ENCODE peak calls at places on chromosomes 1 and 21, in five cellular contexts. W is K562, A is IMR-90, O is HepG2, K is GM12878. C is an unnamed sample.
A peak's percentile ranks its signal among the peaks of the same experiment; 100 is the strongest.

GRCh38 chr1:200129480-200129879 is 102.0 kb downstream of the NR5A2 start:
- DNase-seq in W (no peak), A (no peak), O (no peak), K (no peak), C (no peak)

GRCh38 chr1:93489756-93490155 is 41.8 kb downstream of the FNBP1L start:
- DNase-seq in W (no peak), A (peak; percentile 7), O (no peak), K (no peak), C (no peak)

GRCh38 chr1:201539561-201540404 is 856 bp downstream of the NAV1 start:
- DNase-seq in W (peak; percentile 36), A (peak; percentile 84), O (no peak), K (no peak), C (no peak)

GRCh38 chr1:236998571-236998970 is 5.7 kb downstream of the MT1HL1 start:
- DNase-seq in W (no peak), A (no peak), O (no peak), K (no peak), C (no peak)

GRCh38 chr1:164261691-164262240 is 297.2 kb upstream of the PBX1 start:
- DNase-seq in W (no peak), A (no peak), O (no peak), K (no peak), C (no peak)

GRCh38 chr1:18234790-18235242 is 127.2 kb downstream of the IGSF21 start:
- DNase-seq in W (peak; percentile 91), A (peak; percentile 3), O (peak; percentile 51), K (no peak), C (peak; percentile 63)

GRCh38 chr1:174768516-174768915 is 231.2 kb upstream of the CACYBP start:
- DNase-seq in W (no peak), A (no peak), O (no peak), K (no peak), C (no peak)

GRCh38 chr1:23558872-23559135 is 497 bp downstream of the ID3 start:
- DNase-seq in W (no peak), A (no peak), O (no peak), K (no peak), C (no peak)

GRCh38 chr1:183304466-183305122 is 113.6 kb downstream of the NMNAT2 start:
- DNase-seq in W (no peak), A (no peak), O (no peak), K (no peak), C (no peak)

GRCh38 chr1:6273380-6273891 is 12.5 kb upstream of the GPR153 start:
- DNase-seq in W (peak; percentile 42), A (peak; percentile 74), O (no peak), K (no peak), C (no peak)

GRCh38 chr1:189899686-189900495 is 577.8 kb downstream of the BRINP3 start:
- DNase-seq in W (no peak), A (no peak), O (no peak), K (no peak), C (no peak)

GRCh38 chr1:53541761-53542550 is 82.8 kb downstream of the DMRTB1 start:
- DNase-seq in W (peak; percentile 60), A (peak; percentile 90), O (no peak), K (no peak), C (peak; percentile 70)

GRCh38 chr21:15064576-15065380 is at the start of gene NRIP1:
- DNase-seq in W (peak; percentile 77), A (peak; percentile 87), O (peak; percentile 78), K (no peak), C (peak; percentile 31)

GRCh38 chr1:156394835-156395461 is 25.9 kb downstream of the RHBG start:
- DNase-seq in W (no peak), A (no peak), O (no peak), K (no peak), C (no peak)

GRCh38 chr1:147669475-147670318 is 627 bp downstream of the ACP6 start:
- DNase-seq in W (no peak), A (peak; percentile 47), O (peak; percentile 39), K (no peak), C (peak; percentile 52)

GRCh38 chr1:118900643-118901440 is 87.3 kb downstream of the TBX15 start:
- DNase-seq in W (no peak), A (no peak), O (no peak), K (no peak), C (no peak)

GRCh38 chr1:35915693-35916092 is 15.2 kb upstream of the AGO3 start:
- DNase-seq in W (no peak), A (peak; percentile 48), O (no peak), K (no peak), C (no peak)

GRCh38 chr1:32939655-32940371 is 24.8 kb downstream of the RNF19B start:
- DNase-seq in W (peak; percentile 52), A (peak; percentile 96), O (no peak), K (no peak), C (no peak)

GRCh38 chr1:168714012-168714411 is 15.0 kb downstream of the DPT start:
- DNase-seq in W (no peak), A (no peak), O (no peak), K (no peak), C (no peak)

GRCh38 chr1:95321516-95321915 is 87.5 kb downstream of the RWDD3 start:
- DNase-seq in W (no peak), A (no peak), O (no peak), K (no peak), C (no peak)

GRCh38 chr1:209850342-209850979 is 22.7 kb downstream of the UTP25 start:
- DNase-seq in W (peak; percentile 79), A (peak; percentile 45), O (peak; percentile 21), K (no peak), C (peak; percentile 55)

GRCh38 chr1:2570261-2570794 is 14.2 kb downstream of the TNFRSF14 start:
- DNase-seq in W (no peak), A (no peak), O (no peak), K (no peak), C (no peak)

GRCh38 chr1:241837901-241838300 is 10.1 kb upstream of the EXO1 start:
- DNase-seq in W (no peak), A (peak; percentile 98), O (no peak), K (no peak), C (no peak)

GRCh38 chr1:204213668-204214662 is at the start of gene GOLT1A:
- DNase-seq in W (peak; percentile 71), A (peak; percentile 87), O (peak; percentile 90), K (peak; percentile 28), C (peak; percentile 91)

GRCh38 chr1:9494936-9495758 is 44.1 kb upstream of the SLC25A33 start:
- DNase-seq in W (peak; percentile 90), A (peak; percentile 32), O (no peak), K (no peak), C (peak; percentile 60)

GRCh38 chr1:195663549-195664280 is 944.5 kb downstream of the KCNT2 start:
- DNase-seq in W (no peak), A (peak; percentile 94), O (no peak), K (no peak), C (peak; percentile 5)

GRCh38 chr1:9590945-9591668 is 2.4 kb downstream of the TMEM201 start:
- DNase-seq in W (no peak), A (no peak), O (no peak), K (no peak), C (no peak)

GRCh38 chr1:194024659-194025058 is 838.2 kb upstream of the B3GALT2 start:
- DNase-seq in W (no peak), A (peak; percentile 81), O (no peak), K (no peak), C (no peak)

GRCh38 chr1:26570287-26570686 is 40.7 kb downstream of the RPS6KA1 start:
- DNase-seq in W (no peak), A (peak; percentile 46), O (no peak), K (no peak), C (no peak)

DNA sequence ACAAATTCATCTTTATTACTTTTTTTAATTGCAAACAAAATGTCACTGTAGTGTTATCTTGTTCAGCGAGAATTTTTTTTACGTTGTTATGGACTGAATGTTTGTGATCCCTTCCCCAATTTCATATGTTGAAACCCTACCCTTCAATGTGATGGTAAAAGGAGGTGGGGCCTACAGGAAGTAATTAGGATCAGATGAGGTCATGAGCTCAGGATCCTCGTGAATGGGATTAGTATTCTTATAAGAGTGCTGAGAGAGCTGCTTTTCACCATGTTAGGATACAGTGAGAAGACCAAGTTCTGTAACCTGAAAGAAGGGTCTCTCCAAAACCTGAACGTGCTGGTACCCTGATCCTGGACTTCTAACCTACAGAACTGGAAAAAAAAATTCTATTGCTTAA is 646.0 kb upstream of the TMPRSS15 start:
- DNase-seq in W (no peak), A (no peak), O (no peak), K (no peak), C (no peak)
- TF ChIP-seq USF2 in W (no peak), A (no peak), O (no peak), K (no peak), C (no peak)

GRCh38 chr21:46318464-46318845 is 5.2 kb downstream of the C21orf58 start:
- DNase-seq in W (no peak), A (no peak), O (no peak), K (no peak), C (no peak)

GRCh38 chr21:46314441-46315020 is 9.1 kb downstream of the C21orf58 start:
- DNase-seq in W (no peak), A (no peak), O (no peak), K (no peak), C (no peak)

GRCh38 chr21:46319192-46319591 is 4.5 kb downstream of the C21orf58 start:
- DNase-seq in W (no peak), A (no peak), O (no peak), K (no peak), C (no peak)

GRCh38 chr21:46317710-46318463 is 5.8 kb downstream of the C21orf58 start:
- DNase-seq in W (no peak), A (no peak), O (no peak), K (no peak), C (no peak)

DNA sequence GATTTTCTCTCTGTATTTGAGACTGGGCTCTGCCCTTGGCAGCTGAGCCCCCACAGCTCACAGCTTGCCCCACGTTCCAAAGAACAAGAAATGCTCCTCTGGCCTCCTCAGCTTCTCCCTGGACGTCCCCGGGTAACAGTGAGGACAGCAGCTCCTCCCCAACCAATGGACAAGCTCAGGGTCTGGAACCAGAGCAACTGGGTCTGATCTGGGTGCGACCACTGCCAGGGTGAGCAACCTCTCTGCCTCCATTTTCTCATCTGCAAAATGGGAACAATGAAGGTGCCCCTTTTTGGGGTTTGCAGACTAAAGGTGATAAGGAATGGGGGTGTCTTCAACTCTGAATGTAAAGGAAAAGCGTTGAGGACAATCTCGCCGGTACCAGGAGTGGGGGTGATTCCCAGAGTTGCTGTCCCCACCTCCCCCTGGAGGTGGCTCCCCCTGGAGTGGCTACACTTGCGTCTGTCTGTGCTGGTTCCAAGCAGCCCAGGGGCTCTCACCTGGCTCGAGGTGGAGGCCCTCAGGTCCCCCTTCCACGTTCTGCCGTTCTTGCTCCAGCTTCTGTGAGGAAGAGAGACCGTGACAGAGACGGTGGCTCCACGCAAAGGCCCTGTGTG is 6.9 kb downstream of the C21orf58 start:
- DNase-seq in W (no peak), A (no peak), O (no peak), K (no peak), C (no peak)
- TF ChIP-seq BHLHE40 in W (no peak), A (no peak), O (no peak), K (no peak), C (no peak)

GRCh38 chr1:10626781-10627410 is 152.1 kb downstream of the PEX14 start:
- DNase-seq in W (no peak), A (peak; percentile 6), O (no peak), K (no peak), C (no peak)
- TF ChIP-seq USF2 in W (no peak), A (no peak), O (no peak), K (no peak), C (no peak)

DNA sequence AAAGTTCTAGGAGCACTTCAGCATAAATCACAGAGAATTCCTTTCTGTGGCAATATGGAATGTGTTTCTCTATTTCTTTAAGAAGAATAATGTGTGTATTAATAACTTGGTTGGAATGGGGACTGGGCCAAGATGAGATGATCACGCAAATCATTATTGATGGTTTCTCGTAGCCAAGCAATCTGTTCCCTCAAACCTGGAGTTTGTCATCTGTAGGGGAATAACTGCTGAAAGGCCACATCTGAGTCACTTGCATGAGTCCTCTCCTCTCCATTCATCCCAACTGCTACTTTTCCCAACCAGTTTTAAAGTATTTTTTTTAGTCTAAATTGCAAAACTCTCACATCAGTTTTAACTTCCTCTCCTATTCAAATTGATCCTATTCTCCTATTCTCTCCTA is 480.4 kb downstream of the PLPP3 start:
- DNase-seq in W (no peak), A (peak; percentile 85), O (no peak), K (no peak), C (no peak)
- TF ChIP-seq BHLHE40 in W (no peak), A (no peak), O (no peak), K (no peak), C (no peak)